ENCODE peak calls at places on chromosomes 7 and 10, in six cellular contexts. R is GM23248, F is mammary epithelial cell, D is HCT116, E is fibroblast of lung, G is PC-3. L is an unnamed sample.
A peak's percentile ranks its signal among the peaks of the same experiment; 100 is the strongest.

GRCh38 chr7:3312583-3312982 is 11.5 kb downstream of the SDK1 start:
- DNase-seq in R (no peak), F (no peak), D (no peak), E (no peak), G (no peak), L (no peak)

GRCh38 chr7:121366852-121367431 is 29.2 kb downstream of the FAM3C start:
- DNase-seq in R (peak; percentile 51), F (no peak), D (no peak), E (peak; percentile 67), G (peak; percentile 46), L (no peak)

GRCh38 chr7:23347682-23348180 is 48.6 kb downstream of the MALSU1 start:
- DNase-seq in R (peak; percentile 93), F (peak; percentile 80), D (peak; percentile 59), E (peak; percentile 89), G (peak; percentile 89), L (peak; percentile 19)

GRCh38 chr7:70947181-70947580 is 184.8 kb upstream of the GALNT17 start:
- DNase-seq in R (no peak), F (no peak), D (no peak), E (no peak), G (no peak), L (no peak)

GRCh38 chr10:24894309-24894708 is 58.1 kb downstream of the PRTFDC1 start:
- DNase-seq in R (peak; percentile 75), F (no peak), D (no peak), E (peak; percentile 97), G (no peak), L (no peak)

GRCh38 chr7:1033546-1034145 is 10.7 kb upstream of the GPR146 start:
- DNase-seq in R (no peak), F (no peak), D (no peak), E (no peak), G (no peak), L (no peak)

GRCh38 chr7:40234046-40234445 is 99.2 kb downstream of the SUGCT start:
- DNase-seq in R (no peak), F (no peak), D (no peak), E (no peak), G (no peak), L (no peak)

GRCh38 chr7:7438851-7439250 is 96.8 kb downstream of the COL28A1 start:
- DNase-seq in R (peak; percentile 99), F (peak; percentile 96), D (peak; percentile 87), E (peak; percentile 93), G (peak; percentile 97), L (peak; percentile 88)

GRCh38 chr7:112205348-112206237 is 606 bp downstream of the DOCK4 start:
- DNase-seq in R (peak; percentile 73), F (peak; percentile 65), D (peak; percentile 7), E (peak; percentile 81), G (peak; percentile 32), L (no peak)

GRCh38 chr10:133438711-133439273 is 14.4 kb upstream of the SPRN start:
- DNase-seq in R (peak; percentile 49), F (peak; percentile 24), D (peak; percentile 0), E (no peak), G (peak; percentile 63), L (no peak)

GRCh38 chr7:147432068-147432467 is 1158.5 kb upstream of the C7orf33 start:
- DNase-seq in R (peak; percentile 35), F (no peak), D (no peak), E (peak; percentile 25), G (peak; percentile 56), L (no peak)

GRCh38 chr7:114444196-114444595 is 29.6 kb downstream of the FOXP2 start:
- DNase-seq in R (no peak), F (no peak), D (no peak), E (no peak), G (no peak), L (no peak)

GRCh38 chr7:151740180-151740845 is 136.6 kb downstream of the PRKAG2 start:
- DNase-seq in R (no peak), F (no peak), D (no peak), E (no peak), G (no peak), L (no peak)

GRCh38 chr7:98418271-98418635 is 17.4 kb upstream of the BAIAP2L1 start:
- DNase-seq in R (peak; percentile 72), F (peak; percentile 9), D (peak; percentile 47), E (no peak), G (peak; percentile 31), L (no peak)

GRCh38 chr7:1055084-1055450 is 10.7 kb downstream of the GPR146 start:
- DNase-seq in R (no peak), F (no peak), D (no peak), E (peak; percentile 73), G (no peak), L (no peak)

GRCh38 chr7:137395425-137395824 is 51.9 kb upstream of the PTN start:
- DNase-seq in R (no peak), F (no peak), D (no peak), E (no peak), G (no peak), L (no peak)

GRCh38 chr10:45513586-45513985 is 139.6 kb downstream of the ALOX5 start:
- DNase-seq in R (no peak), F (peak; percentile 61), D (no peak), E (no peak), G (no peak), L (no peak)

GRCh38 chr10:113029055-113029440 is 79.0 kb downstream of the TCF7L2 start:
- DNase-seq in R (peak; percentile 54), F (peak; percentile 72), D (no peak), E (no peak), G (no peak), L (no peak)

GRCh38 chr10:45550903-45551302 is 121.7 kb downstream of the ZFAND4 start:
- DNase-seq in R (no peak), F (no peak), D (no peak), E (no peak), G (peak; percentile 24), L (no peak)

GRCh38 chr10:59499460-59499859 is 137.1 kb upstream of the FAM13C start:
- DNase-seq in R (no peak), F (no peak), D (no peak), E (no peak), G (no peak), L (no peak)

GRCh38 chr10:130985158-130985753 is 326.3 kb downstream of the TCERG1L start:
- DNase-seq in R (no peak), F (no peak), D (no peak), E (no peak), G (no peak), L (no peak)

GRCh38 chr7:76356823-76357222 is 2.0 kb downstream of the YWHAG start:
- DNase-seq in R (peak; percentile 80), F (peak; percentile 67), D (no peak), E (no peak), G (peak; percentile 75), L (no peak)

GRCh38 chr7:71871446-71871845 is 540.7 kb downstream of the CALN1 start:
- DNase-seq in R (no peak), F (no peak), D (no peak), E (no peak), G (no peak), L (no peak)

GRCh38 chr10:14093735-14094484 is 236.8 kb downstream of the FRMD4A start:
- DNase-seq in R (peak; percentile 74), F (no peak), D (no peak), E (peak; percentile 70), G (peak; percentile 43), L (no peak)

GRCh38 chr7:23969443-23969842 is 259.4 kb downstream of the STK31 start:
- DNase-seq in R (no peak), F (no peak), D (no peak), E (no peak), G (no peak), L (no peak)

GRCh38 chr7:45118292-45118691 is 6.8 kb upstream of the TBRG4 start:
- DNase-seq in R (no peak), F (no peak), D (no peak), E (no peak), G (no peak), L (no peak)
- TF ChIP-seq EZH2 in R (no peak), F (no peak), D (no peak), E (no peak), G (no peak), L (no peak)

GRCh38 chr7:97026705-97027426 is 2.2 kb upstream of the DLX5 start:
- DNase-seq in R (no peak), F (no peak), D (no peak), E (no peak), G (no peak), L (no peak)
- TF ChIP-seq EZH2 in R (no peak), F (no peak), D (no peak), E (no peak), G (no peak), L (no peak)

DNA sequence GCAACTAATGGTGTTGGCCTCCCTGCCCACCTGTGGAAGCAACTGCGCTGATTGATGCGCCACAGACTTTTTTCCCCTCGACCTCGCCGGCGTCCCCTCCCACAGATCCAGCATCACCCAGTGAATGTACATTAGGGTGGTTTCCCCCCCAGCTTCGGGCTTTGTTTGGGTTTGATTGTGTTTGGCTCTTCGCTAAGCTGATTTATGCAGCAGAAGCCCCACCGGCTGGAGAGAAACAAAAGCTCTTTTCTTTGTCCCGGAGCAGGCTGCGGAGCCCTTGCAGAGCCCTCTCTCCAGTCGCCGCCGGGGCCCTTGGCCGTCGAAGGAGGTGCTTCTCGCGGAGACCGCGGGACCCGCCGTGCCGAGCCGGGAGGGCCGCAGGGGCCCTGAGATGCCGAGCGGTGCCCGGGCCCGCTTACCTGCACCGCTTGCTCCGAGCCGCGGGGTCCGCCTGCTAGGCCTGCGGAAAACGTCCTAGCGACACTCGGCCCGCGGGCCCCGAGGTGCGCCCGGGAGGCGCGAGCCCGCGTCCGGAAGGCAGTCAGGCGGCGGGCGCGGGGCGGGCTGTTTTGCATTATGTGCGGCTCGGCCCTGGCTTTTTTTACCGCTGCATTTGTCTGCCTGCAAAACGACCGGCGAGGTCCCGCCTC is 656 bp downstream of the ITGB8 start:
- DNase-seq in R (peak; percentile 64), F (no peak), D (no peak), E (peak; percentile 36), G (peak; percentile 42), L (no peak)
- TF ChIP-seq EZH2 in R (no peak), F (no peak), D (no peak), E (no peak), G (no peak), L (no peak)

GRCh38 chr7:47795631-47796030 is 152.6 kb downstream of the PKD1L1 start:
- DNase-seq in R (peak; percentile 88), F (no peak), D (no peak), E (peak; percentile 71), G (no peak), L (no peak)
- TF ChIP-seq EZH2 in R (no peak), F (no peak), D (no peak), E (no peak), G (no peak), L (no peak)

DNA sequence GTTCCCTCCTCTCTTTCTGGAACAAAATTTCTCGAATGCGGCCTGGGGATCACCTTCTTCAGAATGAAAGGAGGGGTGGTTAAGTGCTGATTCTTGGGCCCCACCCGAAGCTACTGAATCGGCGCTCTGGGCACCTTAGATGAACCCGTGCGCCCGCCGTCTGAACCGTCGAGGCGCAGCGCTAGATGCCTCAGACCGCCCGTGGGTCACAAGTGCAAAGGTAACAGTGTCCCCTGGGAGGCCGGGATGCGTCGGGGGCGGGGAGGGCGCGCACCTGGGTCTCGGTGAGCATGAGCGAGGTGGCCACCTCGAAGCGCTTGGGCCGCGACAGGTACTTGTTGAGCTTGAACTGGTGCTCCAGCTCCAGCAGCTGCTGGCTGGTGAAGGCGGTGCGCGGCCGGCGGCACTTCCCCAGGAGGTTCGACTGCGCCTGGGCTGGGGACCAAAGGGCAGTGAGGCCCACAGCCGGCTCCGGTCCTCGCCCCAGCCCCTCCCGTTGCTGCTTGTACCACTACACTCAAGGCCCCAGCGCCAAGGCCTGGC is 4.2 kb downstream of the MNX1 start:
- DNase-seq in R (no peak), F (no peak), D (no peak), E (no peak), G (no peak), L (no peak)
- TF ChIP-seq EZH2 in R (peak; percentile 42), F (no peak), D (no peak), E (peak; percentile 66), G (no peak), L (no peak)

L was measured in keratinocyte.